ENCODE peak calls at places on chromosomes 2 and 18, in four cellular contexts. G is aorta, B is prostate gland, J is IMR-90. C is an unnamed sample.
A peak's percentile ranks its signal among the peaks of the same experiment; 100 is the strongest.

GRCh38 chr18:48278081-48278480 is 131.1 kb downstream of the ZBTB7C start:
- DNase-seq in G (no peak), B (no peak), J (no peak), C (no peak)

GRCh38 chr2:15832310-15832709 is 108.0 kb upstream of the MYCN start:
- DNase-seq in G (no peak), B (no peak), J (no peak), C (no peak)

GRCh38 chr18:46408334-46408987 is 248.6 kb downstream of the LOXHD1 start:
- DNase-seq in G (no peak), B (no peak), J (no peak), C (no peak)

GRCh38 chr2:174952607-174953006 is 52.6 kb downstream of the CHN1 start:
- DNase-seq in G (no peak), B (no peak), J (peak; percentile 71), C (no peak)

GRCh38 chr2:45131587-45131986 is 122.3 kb upstream of the SIX2 start:
- DNase-seq in G (no peak), B (no peak), J (no peak), C (no peak)

GRCh38 chr2:168560817-168561485 is 104.9 kb downstream of the CERS6 start:
- DNase-seq in G (no peak), B (no peak), J (no peak), C (no peak)

GRCh38 chr2:178865121-178865520 is 57.9 kb upstream of the TTN start:
- DNase-seq in G (peak; percentile 58), B (no peak), J (no peak), C (no peak)

GRCh38 chr18:79765491-79766245 is 32.1 kb upstream of the KCNG2 start:
- DNase-seq in G (peak; percentile 19), B (no peak), J (peak; percentile 44), C (no peak)

GRCh38 chr2:106020032-106020431 is 174.1 kb downstream of the UXS1 start:
- DNase-seq in G (no peak), B (no peak), J (peak; percentile 13), C (no peak)

GRCh38 chr2:32061430-32061829 is 1.9 kb upstream of the SPAST start:
- DNase-seq in G (no peak), B (no peak), J (no peak), C (no peak)

GRCh38 chr18:24503182-24503581 is 42.7 kb downstream of the HRH4 start:
- DNase-seq in G (no peak), B (no peak), J (no peak), C (no peak)

GRCh38 chr2:234368861-234369261 is 128.0 kb downstream of the ARL4C start:
- DNase-seq in G (peak; percentile 56), B (peak; percentile 93), J (peak; percentile 28), C (peak; percentile 78)

GRCh38 chr2:231425291-231425810 is 29.8 kb downstream of the B3GNT7 start:
- DNase-seq in G (peak; percentile 25), B (no peak), J (no peak), C (no peak)

GRCh38 chr18:80159713-80160636 is 50.9 kb downstream of the ADNP2 start:
- DNase-seq in G (no peak), B (no peak), J (no peak), C (no peak)

GRCh38 chr2:218077464-218078216 is 8.6 kb downstream of the RUFY4 start:
- DNase-seq in G (no peak), B (no peak), J (no peak), C (no peak)

GRCh38 chr18:74063552-74063951 is 84.1 kb downstream of the FBXO15 start:
- DNase-seq in G (no peak), B (no peak), J (no peak), C (no peak)

GRCh38 chr2:234136461-234136860 is 86.0 kb downstream of the SPP2 start:
- DNase-seq in G (no peak), B (no peak), J (no peak), C (peak; percentile 37)

GRCh38 chr2:185862657-185863398 is 124.2 kb downstream of the FSIP2 start:
- DNase-seq in G (no peak), B (no peak), J (no peak), C (no peak)

GRCh38 chr2:29632018-29632417 is 289.4 kb downstream of the ALK start:
- DNase-seq in G (no peak), B (no peak), J (peak; percentile 75), C (no peak)

GRCh38 chr18:36522503-36522902 is 225.0 kb downstream of the FHOD3 start:
- DNase-seq in G (no peak), B (no peak), J (no peak), C (no peak)

GRCh38 chr2:89833116-89833779 is 1141.8 kb downstream of the RPIA start:
- DNase-seq in G (no peak), B (peak; percentile 5), J (peak; percentile 46), C (peak; percentile 25)

GRCh38 chr18:5488844-5489243 is 55.0 kb downstream of the EPB41L3 start:
- DNase-seq in G (no peak), B (no peak), J (no peak), C (no peak)

GRCh38 chr2:37226863-37227262 is 4.5 kb downstream of the CEBPZ start:
- DNase-seq in G (no peak), B (no peak), J (no peak), C (no peak)

GRCh38 chr2:37230581-37230980 is 815 bp downstream of the CEBPZ start:
- DNase-seq in G (no peak), B (no peak), J (no peak), C (peak; percentile 4)

GRCh38 chr2:37232131-37232933 is 874 bp downstream of the NDUFAF7 start:
- DNase-seq in G (peak; percentile 43), B (no peak), J (peak; percentile 27), C (peak; percentile 28)

GRCh38 chr2:37228788-37229187 is 2.6 kb downstream of the CEBPZ start:
- DNase-seq in G (no peak), B (no peak), J (no peak), C (no peak)

GRCh38 chr2:37231251-37232130 is at the start of the genes CEBPZ and NDUFAF7:
- DNase-seq in G (peak; percentile 95), B (peak; percentile 91), J (peak; percentile 94), C (peak; percentile 95)
- H3K4me1 ChIP-seq in G (peaks cover 4% of the 10 kb centered on the region), B (no peaks in the 10 kb centered on the region), J (peaks cover 6% of the 10 kb centered on the region), C (peaks cover 20% of the 10 kb centered on the region)

GRCh38 chr2:171745806-171746205 is 58.5 kb downstream of the DYNC1I2 start:
- DNase-seq in G (no peak), B (no peak), J (no peak), C (no peak)

GRCh38 chr2:171735991-171736710 is 48.9 kb downstream of the DYNC1I2 start:
- DNase-seq in G (no peak), B (no peak), J (no peak), C (no peak)

GRCh38 chr2:171745141-171745540 is 57.9 kb downstream of the DYNC1I2 start:
- DNase-seq in G (no peak), B (no peak), J (no peak), C (no peak)

DNA sequence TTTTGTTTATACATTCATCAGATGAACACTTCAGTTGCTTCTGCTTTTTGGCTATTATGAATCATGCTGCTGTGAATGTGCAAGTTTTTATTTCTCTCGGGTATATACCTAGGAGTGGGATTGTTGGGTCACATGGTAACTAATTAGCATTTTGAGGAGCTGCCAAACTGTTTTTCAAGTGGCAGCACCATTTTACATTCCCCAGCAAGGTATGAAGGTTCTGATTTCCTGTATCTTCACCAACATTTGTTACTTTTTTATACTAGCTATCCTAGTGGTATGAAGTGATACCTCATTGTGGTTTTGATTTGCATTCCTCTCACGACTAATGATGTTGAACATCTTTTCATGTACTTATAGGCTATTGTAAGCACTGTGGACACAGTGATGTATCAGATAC is 53.9 kb downstream of the DYNC1I2 start:
- DNase-seq in G (no peak), B (no peak), J (peak; percentile 69), C (no peak)
- H3K36me3 ChIP-seq in G (peaks cover 3% of the 10 kb centered on the region), B (no peaks in the 10 kb centered on the region), J (peaks cover 32% of the 10 kb centered on the region), C (no peaks in the 10 kb centered on the region)

DNA sequence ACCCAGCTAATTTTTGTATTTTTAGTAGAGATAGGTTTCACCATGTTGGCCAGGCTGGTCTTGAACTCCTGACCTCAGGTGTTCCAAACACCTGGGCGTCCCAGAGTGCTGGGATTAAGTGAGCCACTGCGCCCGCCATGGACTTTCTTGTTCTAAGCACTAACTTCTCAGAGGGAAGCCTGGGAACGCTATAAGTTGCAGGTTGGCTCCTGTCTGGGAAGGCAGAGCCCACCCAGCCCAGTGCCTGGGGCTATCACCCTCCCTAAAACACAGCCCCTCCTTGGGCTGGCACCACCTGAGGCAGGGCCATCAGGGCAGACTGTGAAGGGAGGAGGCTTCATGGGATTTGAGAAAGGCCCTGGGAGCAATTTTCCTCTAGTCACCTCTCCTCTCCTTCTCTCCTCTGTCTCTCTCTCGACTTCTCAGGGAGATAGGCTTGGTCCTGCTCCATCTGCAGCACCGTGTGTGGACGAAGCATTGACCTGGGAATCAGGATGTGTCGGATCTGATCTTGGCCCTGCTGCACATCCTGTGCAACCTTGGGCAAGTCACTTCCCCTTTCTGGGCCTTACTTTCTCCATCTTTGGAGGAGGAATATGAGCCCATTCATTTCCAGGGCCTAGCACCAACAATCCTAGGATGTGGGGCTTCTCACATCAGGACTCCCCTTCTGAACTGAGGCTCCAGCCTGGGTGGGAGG is 10.9 kb downstream of the PSD4 start:
- DNase-seq in G (peak; percentile 33), B (no peak), J (no peak), C (no peak)
- H3K4me1 ChIP-seq in G (no peaks in the 10 kb centered on the region), B (no peaks in the 10 kb centered on the region), J (no peaks in the 10 kb centered on the region), C (peaks cover 15% of the 10 kb centered on the region)

GRCh38 chr2:71423817-71424420 is 29.4 kb upstream of the DYSF start:
- DNase-seq in G (no peak), B (no peak), J (no peak), C (no peak)
- H3K36me3 ChIP-seq in G (peaks cover 4% of the 10 kb centered on the region), B (no peaks in the 10 kb centered on the region), J (peaks cover 23% of the 10 kb centered on the region), C (peaks cover 6% of the 10 kb centered on the region)